ENCODE peak calls at places on chromosome 4, in seven cellular contexts. One of them, this sample, is unnamed.

GRCh38 chr4:122360754-122361153 is 18.1 kb upstream of the ADAD1 start:
- DNase-seq in heart right ventricle: no peak
- DNase-seq in IMR-90: no peak
- DNase-seq in lung: no peak
- DNase-seq in CD4-positive, alpha-beta memory T cell: no peak
- DNase-seq in MM.1S: no peak
- DNase-seq in adrenal gland: no peak
- DNase-seq in this sample: no peak

GRCh38 chr4:3644849-3645627 is 112.8 kb upstream of the LRPAP1 start:
- DNase-seq in heart right ventricle: no peak
- DNase-seq in IMR-90: no peak
- DNase-seq in lung: no peak
- DNase-seq in CD4-positive, alpha-beta memory T cell: no peak
- DNase-seq in MM.1S: no peak
- DNase-seq in adrenal gland: no peak
- DNase-seq in this sample: peak; percentile 5

GRCh38 chr4:110104661-110105060 is 93.8 kb downstream of the ELOVL6 start:
- DNase-seq in heart right ventricle: no peak
- DNase-seq in IMR-90: no peak
- DNase-seq in lung: no peak
- DNase-seq in CD4-positive, alpha-beta memory T cell: no peak
- DNase-seq in MM.1S: no peak
- DNase-seq in adrenal gland: no peak
- DNase-seq in this sample: no peak

GRCh38 chr4:71857713-71858451 is 74.0 kb upstream of the GC start:
- DNase-seq in heart right ventricle: no peak
- DNase-seq in IMR-90: no peak
- DNase-seq in lung: peak; percentile 31
- DNase-seq in CD4-positive, alpha-beta memory T cell: no peak
- DNase-seq in MM.1S: no peak
- DNase-seq in adrenal gland: no peak
- DNase-seq in this sample: no peak

GRCh38 chr4:55083771-55084170 is 41.6 kb downstream of the KDR start:
- DNase-seq in heart right ventricle: no peak
- DNase-seq in IMR-90: no peak
- DNase-seq in lung: no peak
- DNase-seq in CD4-positive, alpha-beta memory T cell: no peak
- DNase-seq in MM.1S: no peak
- DNase-seq in adrenal gland: no peak
- DNase-seq in this sample: no peak

GRCh38 chr4:80361329-80361900 is 25.9 kb downstream of the CFAP299 start:
- DNase-seq in heart right ventricle: no peak
- DNase-seq in IMR-90: peak; percentile 41
- DNase-seq in lung: no peak
- DNase-seq in CD4-positive, alpha-beta memory T cell: no peak
- DNase-seq in MM.1S: peak; percentile 49
- DNase-seq in adrenal gland: no peak
- DNase-seq in this sample: no peak

GRCh38 chr4:10353110-10353509 is 104.1 kb downstream of the ZNF518B start:
- DNase-seq in heart right ventricle: no peak
- DNase-seq in IMR-90: no peak
- DNase-seq in lung: no peak
- DNase-seq in CD4-positive, alpha-beta memory T cell: no peak
- DNase-seq in MM.1S: no peak
- DNase-seq in adrenal gland: no peak
- DNase-seq in this sample: no peak

GRCh38 chr4:71814433-71814832 is 30.6 kb upstream of the GC start:
- DNase-seq in heart right ventricle: no peak
- DNase-seq in IMR-90: no peak
- DNase-seq in lung: no peak
- DNase-seq in CD4-positive, alpha-beta memory T cell: no peak
- DNase-seq in MM.1S: no peak
- DNase-seq in adrenal gland: no peak
- DNase-seq in this sample: no peak

GRCh38 chr4:105474110-105474518 is 252 bp upstream of the PPA2 start:
- DNase-seq in heart right ventricle: peak; percentile 83
- DNase-seq in IMR-90: peak; percentile 77
- DNase-seq in lung: no peak
- DNase-seq in CD4-positive, alpha-beta memory T cell: no peak
- DNase-seq in MM.1S: no peak
- DNase-seq in adrenal gland: peak; percentile 88
- DNase-seq in this sample: peak; percentile 81

GRCh38 chr4:105050896-105051295 is 95.8 kb upstream of the TET2 start:
- DNase-seq in heart right ventricle: no peak
- DNase-seq in IMR-90: peak; percentile 50
- DNase-seq in lung: no peak
- DNase-seq in CD4-positive, alpha-beta memory T cell: no peak
- DNase-seq in MM.1S: no peak
- DNase-seq in adrenal gland: no peak
- DNase-seq in this sample: no peak

GRCh38 chr4:3784469-3785291 is 18.5 kb downstream of the ADRA2C start:
- DNase-seq in heart right ventricle: no peak
- DNase-seq in IMR-90: no peak
- DNase-seq in lung: no peak
- DNase-seq in CD4-positive, alpha-beta memory T cell: no peak
- DNase-seq in MM.1S: no peak
- DNase-seq in adrenal gland: no peak
- DNase-seq in this sample: no peak

GRCh38 chr4:77593993-77594392 is 11.6 kb upstream of the CXCL13 start:
- DNase-seq in heart right ventricle: no peak
- DNase-seq in IMR-90: no peak
- DNase-seq in lung: no peak
- DNase-seq in CD4-positive, alpha-beta memory T cell: no peak
- DNase-seq in MM.1S: no peak
- DNase-seq in adrenal gland: no peak
- DNase-seq in this sample: no peak

GRCh38 chr4:10063544-10064300 is 42.4 kb upstream of the SLC2A9 start:
- DNase-seq in heart right ventricle: peak; percentile 66
- DNase-seq in IMR-90: peak; percentile 70
- DNase-seq in lung: peak; percentile 43
- DNase-seq in CD4-positive, alpha-beta memory T cell: no peak
- DNase-seq in MM.1S: no peak
- DNase-seq in adrenal gland: peak; percentile 87
- DNase-seq in this sample: peak; percentile 73

GRCh38 chr4:107937040-107937439 is 5.7 kb downstream of the CYP2U1 start:
- DNase-seq in heart right ventricle: no peak
- DNase-seq in IMR-90: no peak
- DNase-seq in lung: no peak
- DNase-seq in CD4-positive, alpha-beta memory T cell: no peak
- DNase-seq in MM.1S: peak; percentile 21
- DNase-seq in adrenal gland: no peak
- DNase-seq in this sample: no peak

GRCh38 chr4:154120690-154121089 is 331.8 kb upstream of the SFRP2 start:
- DNase-seq in heart right ventricle: no peak
- DNase-seq in IMR-90: no peak
- DNase-seq in lung: no peak
- DNase-seq in CD4-positive, alpha-beta memory T cell: no peak
- DNase-seq in MM.1S: no peak
- DNase-seq in adrenal gland: no peak
- DNase-seq in this sample: no peak

GRCh38 chr4:8143392-8144140 is 15.0 kb downstream of the ABLIM2 start:
- DNase-seq in heart right ventricle: no peak
- DNase-seq in IMR-90: no peak
- DNase-seq in lung: no peak
- DNase-seq in CD4-positive, alpha-beta memory T cell: no peak
- DNase-seq in MM.1S: no peak
- DNase-seq in adrenal gland: no peak
- DNase-seq in this sample: no peak

GRCh38 chr4:151835467-151835866 is 74.7 kb upstream of the GATB start:
- DNase-seq in heart right ventricle: no peak
- DNase-seq in IMR-90: no peak
- DNase-seq in lung: no peak
- DNase-seq in CD4-positive, alpha-beta memory T cell: no peak
- DNase-seq in MM.1S: no peak
- DNase-seq in adrenal gland: no peak
- DNase-seq in this sample: no peak

GRCh38 chr4:132827522-132827921 is 321.6 kb upstream of the PCDH10 start:
- DNase-seq in heart right ventricle: no peak
- DNase-seq in IMR-90: no peak
- DNase-seq in lung: no peak
- DNase-seq in CD4-positive, alpha-beta memory T cell: no peak
- DNase-seq in MM.1S: no peak
- DNase-seq in adrenal gland: no peak
- DNase-seq in this sample: no peak

DNA sequence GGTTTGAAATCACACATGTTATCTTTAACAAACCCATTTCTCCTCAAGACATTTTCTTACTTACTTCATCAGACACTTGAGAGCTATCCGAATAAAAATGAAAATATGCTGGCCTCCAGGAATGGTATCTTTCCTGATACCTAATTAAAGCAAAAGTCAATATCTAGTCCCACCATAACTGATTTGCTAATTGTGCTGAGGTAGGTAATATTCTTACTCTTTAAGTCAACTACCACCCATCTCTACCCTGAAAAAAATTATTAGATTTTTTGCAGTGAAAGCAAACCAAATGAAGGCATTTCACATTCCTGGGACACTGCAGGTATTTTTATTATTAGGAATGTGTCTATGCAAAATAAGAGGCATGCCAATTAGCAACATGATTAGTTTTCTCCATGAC is 175.8 kb downstream of the QDPR start:
- DNase-seq in heart right ventricle: no peak
- DNase-seq in IMR-90: no peak
- DNase-seq in lung: no peak
- DNase-seq in CD4-positive, alpha-beta memory T cell: no peak
- DNase-seq in MM.1S: no peak
- DNase-seq in adrenal gland: no peak
- DNase-seq in this sample: no peak
- H3K4me3 ChIP-seq in heart right ventricle: no peak overlapping the region
- H3K4me3 ChIP-seq in IMR-90: no peak overlapping the region
- H3K4me3 ChIP-seq in lung: no peak overlapping the region
- H3K4me3 ChIP-seq in CD4-positive, alpha-beta memory T cell: no peak overlapping the region
- H3K4me3 ChIP-seq in MM.1S: no peak overlapping the region
- H3K4me3 ChIP-seq in adrenal gland: no peak overlapping the region
- H3K4me3 ChIP-seq in this sample: no peak overlapping the region

GRCh38 chr4:182810103-182810605 is 107.0 kb downstream of the DCTD start:
- DNase-seq in heart right ventricle: no peak
- DNase-seq in IMR-90: no peak
- DNase-seq in lung: no peak
- DNase-seq in CD4-positive, alpha-beta memory T cell: no peak
- DNase-seq in MM.1S: no peak
- DNase-seq in adrenal gland: no peak
- DNase-seq in this sample: no peak

GRCh38 chr4:182807346-182807745 is 109.8 kb downstream of the DCTD start:
- DNase-seq in heart right ventricle: no peak
- DNase-seq in IMR-90: no peak
- DNase-seq in lung: no peak
- DNase-seq in CD4-positive, alpha-beta memory T cell: no peak
- DNase-seq in MM.1S: no peak
- DNase-seq in adrenal gland: no peak
- DNase-seq in this sample: peak; percentile 1

GRCh38 chr4:182807841-182808548 is 109.2 kb downstream of the DCTD start:
- DNase-seq in heart right ventricle: no peak
- DNase-seq in IMR-90: no peak
- DNase-seq in lung: no peak
- DNase-seq in CD4-positive, alpha-beta memory T cell: no peak
- DNase-seq in MM.1S: no peak
- DNase-seq in adrenal gland: no peak
- DNase-seq in this sample: no peak

GRCh38 chr4:182809417-182810102 is 107.6 kb downstream of the DCTD start:
- DNase-seq in heart right ventricle: no peak
- DNase-seq in IMR-90: no peak
- DNase-seq in lung: no peak
- DNase-seq in CD4-positive, alpha-beta memory T cell: no peak
- DNase-seq in MM.1S: no peak
- DNase-seq in adrenal gland: no peak
- DNase-seq in this sample: peak; percentile 6

GRCh38 chr4:182808673-182809416 is 108.3 kb downstream of the DCTD start:
- DNase-seq in heart right ventricle: no peak
- DNase-seq in IMR-90: peak; percentile 24
- DNase-seq in lung: no peak
- DNase-seq in CD4-positive, alpha-beta memory T cell: peak; percentile 77
- DNase-seq in MM.1S: peak; percentile 74
- DNase-seq in adrenal gland: no peak
- DNase-seq in this sample: peak; percentile 49
- H3K27me3 ChIP-seq in heart right ventricle: peaks cover 3% of the 10 kb centered on the region
- H3K27me3 ChIP-seq in IMR-90: no peaks in the 10 kb centered on the region
- H3K27me3 ChIP-seq in lung: no peaks in the 10 kb centered on the region
- H3K27me3 ChIP-seq in CD4-positive, alpha-beta memory T cell: no peaks in the 10 kb centered on the region
- H3K27me3 ChIP-seq in MM.1S: no peaks in the 10 kb centered on the region
- H3K27me3 ChIP-seq in adrenal gland: no peaks in the 10 kb centered on the region
- H3K27me3 ChIP-seq in this sample: no peaks in the 10 kb centered on the region

DNA sequence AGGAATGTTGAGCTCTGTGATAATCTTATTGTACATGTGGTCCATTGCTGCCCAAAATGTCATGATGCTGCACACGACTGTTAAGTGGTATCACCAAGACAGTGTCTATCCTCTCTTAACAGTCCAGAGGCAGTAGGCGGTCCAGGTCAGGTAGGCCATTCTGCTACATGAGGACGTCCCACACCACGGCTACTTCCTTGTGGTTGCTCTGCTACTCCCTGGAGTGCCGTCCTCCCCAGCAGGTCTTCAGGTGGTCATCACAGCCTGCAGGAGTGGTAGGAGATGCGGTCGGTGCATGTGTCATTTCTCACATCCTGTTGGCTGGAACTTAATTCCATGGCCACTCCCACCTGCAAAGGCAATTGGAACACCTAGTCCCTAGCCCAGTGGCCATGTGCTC is 11.5 kb upstream of the STK32B start:
- DNase-seq in heart right ventricle: no peak
- DNase-seq in IMR-90: no peak
- DNase-seq in lung: no peak
- DNase-seq in CD4-positive, alpha-beta memory T cell: no peak
- DNase-seq in MM.1S: no peak
- DNase-seq in adrenal gland: no peak
- DNase-seq in this sample: no peak
- H3K27ac ChIP-seq in heart right ventricle: no peak overlapping the region
- H3K27ac ChIP-seq in IMR-90: peak overlapping the region; percentile 7
- H3K27ac ChIP-seq in lung: no peak overlapping the region
- H3K27ac ChIP-seq in CD4-positive, alpha-beta memory T cell: no peak overlapping the region
- H3K27ac ChIP-seq in MM.1S: no peak overlapping the region
- H3K27ac ChIP-seq in adrenal gland: no peak overlapping the region
- H3K27ac ChIP-seq in this sample: no peak overlapping the region

DNA sequence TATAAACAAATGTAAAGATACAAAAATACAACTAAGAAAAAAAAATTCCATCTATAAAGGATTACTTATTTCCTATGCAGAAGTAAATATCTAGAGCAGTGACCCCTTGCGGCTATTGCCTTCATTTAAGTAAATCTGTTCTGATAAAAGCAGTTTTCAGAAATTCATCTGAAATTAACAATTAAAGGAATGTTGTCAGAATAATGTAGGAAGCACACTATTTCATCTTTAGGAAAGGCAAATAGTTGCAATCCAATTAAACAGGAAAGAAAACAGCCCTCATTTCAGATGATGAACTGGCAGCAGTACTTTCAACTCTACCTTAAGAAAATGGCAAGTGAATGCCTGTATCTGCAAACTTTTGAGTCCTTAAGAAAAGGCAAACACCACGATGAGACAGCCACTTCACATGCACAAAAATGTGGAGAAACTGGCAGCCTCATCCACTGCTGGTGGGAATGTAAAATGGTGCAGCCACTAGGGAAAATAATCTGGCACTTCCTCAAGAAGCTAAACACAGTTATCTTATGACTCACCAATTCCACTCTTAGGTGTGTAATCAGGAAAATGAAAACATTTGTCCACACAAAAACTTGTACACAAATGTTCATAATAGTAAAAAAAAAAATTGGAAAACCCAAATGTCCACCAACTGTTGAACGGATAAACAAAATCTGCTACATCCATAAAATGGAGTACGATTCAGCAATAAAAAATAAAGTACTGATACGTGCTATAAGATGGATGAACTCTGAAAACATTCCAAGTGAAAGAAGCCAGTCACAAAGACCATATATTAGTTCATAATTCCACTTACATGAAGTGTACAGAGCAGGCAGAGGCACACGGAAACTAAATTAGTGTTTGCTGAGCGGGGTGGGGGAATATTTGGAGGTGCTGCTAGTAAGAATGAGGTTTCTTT is 2.0 kb upstream of the THAP9 start:
- DNase-seq in heart right ventricle: no peak
- DNase-seq in IMR-90: peak; percentile 91
- DNase-seq in lung: peak; percentile 67
- DNase-seq in CD4-positive, alpha-beta memory T cell: peak; percentile 47
- DNase-seq in MM.1S: peak; percentile 44
- DNase-seq in adrenal gland: peak; percentile 51
- DNase-seq in this sample: peak; percentile 77
- H3K4me3 ChIP-seq in heart right ventricle: peak overlapping the region; percentile 67
- H3K4me3 ChIP-seq in IMR-90: peak overlapping the region; percentile 69
- H3K4me3 ChIP-seq in lung: no peak overlapping the region
- H3K4me3 ChIP-seq in CD4-positive, alpha-beta memory T cell: peak overlapping the region; percentile 99
- H3K4me3 ChIP-seq in MM.1S: peak overlapping the region; percentile 79
- H3K4me3 ChIP-seq in adrenal gland: no peak overlapping the region
- H3K4me3 ChIP-seq in this sample: peak overlapping the region; percentile 90